ENCODE peak calls at places on chromosomes 3 and 15, in ten cellular contexts. L is heart left ventricle, M is breast epithelium, I is right lobe of liver, G is tibial nerve, K is adrenal gland, F is IMR-90, D is sigmoid colon, O is esophagus squamous epithelium, X is testis. C is an unnamed sample. For H3K27me3, the result is how much of the 10 kb centered on the place peaks cover.

GRCh38 chr3:169886671-169887070 is 16.9 kb upstream of the LRRC31 start:
- DNase-seq in X (peak), F (peak), O (no peak), M (peak), G (peak), I (peak), K (peak), D (peak), L (peak), C (peak)

GRCh38 chr3:51711352-51712019 is 4.6 kb downstream of the GRM2 start:
- DNase-seq in O (no peak), X (no peak), D (no peak), I (peak), G (no peak), F (no peak), L (peak), M (no peak), K (no peak), C (peak)

GRCh38 chr3:54257114-54257513 is 134.8 kb downstream of the CACNA2D3 start:
- DNase-seq in O (no peak), F (no peak), K (no peak), G (no peak), I (no peak), X (no peak), M (no peak), L (no peak), D (no peak), C (no peak)

GRCh38 chr3:148882288-148882687 is 17.2 kb downstream of the CPA3 start:
- DNase-seq in O (no peak), D (no peak), X (no peak), I (no peak), G (no peak), F (peak), L (no peak), K (no peak), M (no peak), C (peak)

GRCh38 chr3:154971341-154971740 is 108.8 kb upstream of the MME start:
- DNase-seq in G (no peak), I (no peak), K (no peak), L (no peak), F (peak), O (no peak), D (no peak), M (no peak), X (no peak), C (no peak)

GRCh38 chr3:52606373-52607085 is 70.1 kb downstream of the UQCC5 start:
- DNase-seq in M (peak), G (no peak), K (peak), X (no peak), F (peak), I (peak), D (no peak), L (no peak), O (no peak), C (no peak)

GRCh38 chr3:149245738-149246451 is 24.3 kb upstream of the CP start:
- DNase-seq in G (no peak), F (peak), L (no peak), K (peak), M (no peak), D (no peak), I (no peak), O (no peak), X (no peak), C (no peak)

GRCh38 chr3:155024006-155024638 is 56.0 kb upstream of the MME start:
- DNase-seq in G (no peak), K (no peak), F (no peak), M (no peak), L (no peak), I (no peak), X (no peak), D (no peak), O (no peak), C (no peak)

GRCh38 chr3:42347928-42348327 is 62.5 kb downstream of the LYZL4 start:
- DNase-seq in O (no peak), X (no peak), L (no peak), F (no peak), D (no peak), K (no peak), G (no peak), I (no peak), M (no peak), C (no peak)

GRCh38 chr15:78906310-78906608 is 33.6 kb downstream of the MORF4L1 start:
- DNase-seq in L (no peak), M (no peak), K (peak), I (peak), X (no peak), F (peak), D (no peak), G (no peak), O (no peak), C (no peak)

GRCh38 chr15:31511707-31512310 is 185.2 kb downstream of the KLF13 start:
- DNase-seq in G (peak), M (peak), K (no peak), O (no peak), F (no peak), I (no peak), L (no peak), X (no peak), D (no peak), C (no peak)

GRCh38 chr15:29252231-29252630 is 17.4 kb downstream of the NSMCE3 start:
- DNase-seq in F (no peak), D (no peak), L (no peak), M (no peak), G (no peak), I (no peak), O (no peak), X (no peak), K (no peak), C (no peak)

GRCh38 chr15:39948817-39949216 is 14.9 kb downstream of the EIF2AK4 start:
- DNase-seq in G (no peak), D (no peak), F (no peak), M (no peak), L (no peak), K (no peak), X (no peak), I (no peak), O (no peak), C (no peak)

GRCh38 chr15:63487076-63487757 is 17.2 kb upstream of the USP3 start:
- DNase-seq in I (peak), K (peak), G (peak), D (peak), O (peak), F (peak), X (peak), M (peak), L (peak), C (peak)

GRCh38 chr3:190003730-190004129 is 117.0 kb downstream of the P3H2 start:
- DNase-seq in D (no peak), K (peak), L (no peak), X (no peak), M (no peak), F (peak), O (no peak), G (no peak), I (no peak), C (no peak)

GRCh38 chr3:193782747-193783146 is 189.7 kb downstream of the OPA1 start:
- DNase-seq in I (no peak), O (no peak), K (no peak), G (no peak), L (no peak), X (no peak), M (no peak), F (no peak), D (no peak), C (no peak)

GRCh38 chr3:188861847-188862740 is 309.7 kb upstream of the TPRG1 start:
- DNase-seq in I (no peak), K (no peak), D (no peak), X (no peak), L (no peak), M (no peak), O (no peak), F (peak), G (no peak), C (no peak)

GRCh38 chr15:74422370-74422722 is 11.4 kb downstream of the SEMA7A start:
- DNase-seq in X (no peak), F (no peak), O (no peak), M (no peak), I (no peak), L (no peak), D (no peak), K (no peak), G (no peak), C (no peak)

GRCh38 chr3:45821127-45821526 is 20.8 kb downstream of the LZTFL1 start:
- DNase-seq in G (no peak), F (no peak), K (no peak), M (no peak), L (no peak), O (no peak), I (no peak), D (no peak), X (no peak), C (no peak)

GRCh38 chr15:89947338-89947829 is 34.6 kb upstream of the ARPIN start:
- DNase-seq in M (no peak), G (no peak), L (no peak), K (no peak), I (no peak), O (no peak), D (no peak), X (no peak), F (no peak), C (no peak)

DNA sequence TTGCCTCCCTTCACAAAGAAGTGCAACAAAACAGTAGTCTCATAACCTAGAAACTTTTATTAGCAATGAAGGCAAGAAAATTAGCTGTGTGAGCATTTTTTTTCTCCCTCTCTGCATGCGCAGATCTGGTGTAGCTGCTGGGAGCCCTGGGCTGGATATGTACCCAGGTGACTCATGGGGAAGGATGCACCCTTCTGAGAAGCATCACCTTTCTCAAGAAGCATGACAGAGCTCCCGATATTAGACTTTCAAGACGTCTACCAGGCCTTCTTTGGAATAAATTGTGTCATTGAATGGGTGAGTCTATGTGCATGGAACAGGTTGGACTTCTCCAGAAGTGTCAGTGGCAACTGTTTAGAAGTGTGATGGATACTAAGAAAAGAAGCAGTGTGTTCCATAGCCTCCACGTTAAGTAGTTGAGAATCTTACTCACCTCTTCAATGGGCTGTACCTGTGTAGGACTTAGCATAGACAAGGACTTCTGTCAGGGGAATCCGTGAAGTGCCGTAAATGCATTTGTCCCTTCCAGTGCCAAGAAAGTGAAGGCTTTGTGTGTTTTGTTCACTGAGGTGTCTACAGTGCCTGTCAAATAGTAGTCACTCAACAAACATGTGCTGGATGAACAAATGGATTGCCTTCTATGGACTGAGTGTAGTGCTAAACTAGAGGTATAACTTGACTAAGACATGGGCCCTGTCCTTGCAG is 47.7 kb upstream of the RASGRP1 start:
- DNase-seq in F (no peak), D (no peak), X (no peak), K (no peak), O (no peak), G (no peak), M (no peak), L (no peak), I (no peak), C (no peak)
- H3K27me3 ChIP-seq in F (half or more), D (under half), X (under half), K (under half), O (under half), G (under half), M (under half), L (under half), I (under half), C (under half)

DNA sequence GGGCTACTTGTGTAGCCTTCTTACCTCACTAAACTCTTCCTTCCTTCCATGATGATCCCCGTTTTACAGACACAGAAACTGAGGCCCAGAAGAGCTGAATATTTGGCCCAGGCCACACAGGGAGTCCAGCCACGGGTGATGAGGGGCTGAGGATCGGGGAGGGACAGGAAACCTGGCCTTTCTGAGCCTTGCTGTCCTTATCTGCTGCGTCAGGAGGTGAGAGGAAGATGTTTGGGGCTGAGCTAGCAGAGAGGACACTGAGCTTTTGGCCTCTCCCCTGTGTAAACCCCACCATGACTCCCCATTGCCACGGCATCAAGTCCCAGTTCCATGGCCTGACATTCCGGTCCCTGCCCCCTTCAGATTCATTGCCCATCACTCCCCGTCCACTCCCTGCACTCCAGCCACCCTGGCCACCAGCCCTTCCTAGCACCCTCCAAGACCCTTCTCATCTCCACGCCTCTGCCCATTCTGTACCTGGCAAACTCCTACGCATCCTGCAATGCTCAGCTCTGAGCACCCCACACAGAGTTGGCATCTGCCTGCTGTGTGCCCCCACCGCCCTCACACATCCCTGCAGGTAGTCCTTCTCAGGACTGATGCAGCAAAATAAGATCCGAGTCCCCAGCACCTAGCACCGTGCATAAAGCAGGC is 103.0 kb downstream of the FBLN2 start:
- DNase-seq in L (no peak), F (no peak), I (no peak), X (no peak), D (no peak), O (no peak), M (no peak), K (no peak), G (no peak), C (no peak)
- H3K4me3 ChIP-seq in L (no peak), F (no peak), I (no peak), X (no peak), D (no peak), O (no peak), M (no peak), K (no peak), G (no peak), C (no peak)

GRCh38 chr15:64775551-64776401 is at the start of gene RBPMS2:
- DNase-seq in L (peak), X (peak), K (peak), G (peak), F (peak), O (no peak), I (peak), D (peak), M (no peak), C (peak)
- TF ChIP-seq POLR2A in L (no peak), X (no peak), K (no peak), G (no peak), F (no peak), O (no peak), I (no peak), D (peak), M (no peak), C (peak)

DNA sequence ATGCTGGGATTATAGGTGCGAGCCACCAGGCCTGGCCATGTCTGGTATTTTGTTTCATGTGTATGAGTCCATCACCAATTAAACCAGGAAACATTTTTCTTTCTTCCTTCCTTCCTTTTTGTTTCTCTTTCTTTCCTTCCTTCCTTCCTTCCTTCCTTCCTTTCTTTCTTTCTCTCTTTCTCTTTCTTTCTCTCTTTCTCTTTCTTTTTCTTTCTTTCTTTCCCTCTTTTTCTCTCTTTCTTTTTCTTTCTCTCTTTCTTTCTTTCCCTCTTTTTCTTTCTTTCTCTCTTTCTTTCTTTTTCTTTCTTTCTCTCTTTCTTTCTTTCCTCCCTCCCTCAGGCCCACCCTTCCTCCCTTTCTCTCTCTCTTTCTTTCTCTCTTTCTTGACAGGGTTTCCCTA is 83.4 kb downstream of the SLC9A9 start:
- DNase-seq in F (no peak), M (no peak), O (no peak), K (no peak), L (no peak), I (no peak), G (no peak), D (no peak), X (no peak), C (no peak)
- H3K27me3 ChIP-seq in F (under half), M (under half), O (under half), K (under half), L (under half), I (under half), G (under half), D (under half), X (under half), C (under half)

DNA sequence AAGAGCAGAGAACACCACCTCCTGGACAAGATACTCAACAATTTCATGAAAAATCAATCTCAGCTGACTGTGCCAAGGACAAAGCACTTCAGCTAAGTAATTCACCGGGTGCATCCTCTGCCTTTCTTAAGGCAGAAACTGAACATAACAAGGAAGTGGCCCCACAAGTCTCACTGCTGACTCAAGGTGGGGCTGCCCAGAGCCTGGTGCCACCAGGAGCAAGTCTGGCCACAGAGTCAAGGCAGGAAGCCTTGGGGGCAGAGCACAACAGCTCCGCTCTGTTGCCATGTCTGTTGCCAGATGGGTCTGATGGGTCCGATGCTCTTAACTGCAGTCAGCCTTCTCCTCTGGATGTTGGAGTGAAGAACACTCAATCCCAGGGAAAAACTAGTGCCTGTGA is 200.5 kb downstream of the AKAP13 start:
- DNase-seq in G (no peak), I (peak), F (no peak), K (peak), L (peak), X (no peak), M (no peak), O (no peak), D (no peak), C (no peak)
- H3K4me3 ChIP-seq in G (no peak), I (peak), F (no peak), K (peak), L (no peak), X (no peak), M (peak), O (no peak), D (peak), C (no peak)

GRCh38 chr15:72237286-72238224 is 6.6 kb upstream of the PKM start:
- DNase-seq in K (peak), O (no peak), D (peak), I (peak), G (peak), X (no peak), M (peak), L (peak), F (peak), C (no peak)
- TF ChIP-seq POLR2A in K (peak), O (peak), D (no peak), I (no peak), G (no peak), X (no peak), M (no peak), L (no peak), F (peak), C (no peak)

GRCh38 chr3:50342818-50343633 is 2.4 kb upstream of the RASSF1 start:
- DNase-seq in L (no peak), I (no peak), F (no peak), G (no peak), M (no peak), O (no peak), D (no peak), X (no peak), K (no peak), C (no peak)
- H3K27me3 ChIP-seq in L (under half), I (under half), F (under half), G (under half), M (under half), O (under half), D (under half), X (under half), K (under half), C (under half)

GRCh38 chr3:108088697-108089096 is 2.1 kb downstream of the CD47 start:
- DNase-seq in X (no peak), G (no peak), D (no peak), O (no peak), F (peak), L (no peak), M (no peak), K (no peak), I (no peak), C (no peak)

GRCh38 chr3:108086653-108087052 is 4.2 kb downstream of the CD47 start:
- DNase-seq in M (no peak), L (no peak), D (no peak), I (no peak), O (no peak), F (no peak), K (no peak), G (no peak), X (no peak), C (no peak)

GRCh38 chr3:108089544-108089943 is 1.3 kb downstream of the CD47 start:
- DNase-seq in O (no peak), M (no peak), K (no peak), D (no peak), F (no peak), I (no peak), X (no peak), L (no peak), G (no peak), C (no peak)

GRCh38 chr3:108090066-108090700 is 648 bp downstream of the CD47 start:
- DNase-seq in D (peak), G (peak), O (no peak), K (peak), I (peak), M (no peak), X (peak), L (no peak), F (peak), C (no peak)

GRCh38 chr3:108088146-108088545 is 2.7 kb downstream of the CD47 start:
- DNase-seq in K (no peak), D (no peak), I (no peak), G (no peak), F (no peak), X (no peak), O (no peak), L (no peak), M (no peak), C (no peak)
- H3K4me3 ChIP-seq in K (no peak), D (peak), I (no peak), G (no peak), F (no peak), X (no peak), O (peak), L (no peak), M (peak), C (no peak)

GRCh38 chr15:93846148-93846547 is 385.2 kb upstream of the MCTP2 start:
- DNase-seq in X (no peak), K (no peak), I (no peak), G (no peak), O (no peak), D (no peak), F (no peak), M (no peak), L (no peak), C (no peak)
- TF ChIP-seq POLR2A in X (no peak), K (no peak), I (no peak), G (no peak), O (no peak), D (no peak), F (no peak), M (no peak), L (no peak), C (no peak)